ENCODE peak calls at places on chromosomes 1 and 21, in nine cellular contexts. J is iPS DF 6.9; L is CD8-positive, alpha-beta memory T cell; M is AG04450; P is tibial artery; A is upper lobe of right lung; N is CD8-positive, alpha-beta T cell; C is PC-3; B is IMR-90. K is an unnamed sample.

GRCh38 chr21:29753216-29753615 is 186.6 kb downstream of the GRIK1 start:
- DNase-seq in M (no peak), N (no peak), C (no peak), L (no peak), B (no peak), A (no peak), J (no peak), P (no peak), K (no peak)

GRCh38 chr1:32786856-32787255 is 30.3 kb downstream of the YARS1 start:
- DNase-seq in N (no peak), A (no peak), P (no peak), B (no peak), M (no peak), J (no peak), C (peak; percentile 38), L (no peak), K (no peak)

GRCh38 chr1:25257176-25257575 is 9.9 kb upstream of the RSRP1 start:
- DNase-seq in B (peak; percentile 61), C (no peak), J (no peak), A (no peak), L (no peak), P (no peak), M (no peak), N (no peak), K (no peak)

GRCh38 chr1:70528591-70529333 is 117.7 kb downstream of the CTH start:
- DNase-seq in M (no peak), L (no peak), J (peak; percentile 61), P (no peak), C (peak; percentile 56), N (no peak), A (no peak), B (peak; percentile 33), K (no peak)

GRCh38 chr1:24502168-24503002 is at the start of gene RCAN3:
- DNase-seq in B (peak; percentile 75), J (peak; percentile 67), A (peak; percentile 95), M (peak; percentile 15), N (peak; percentile 92), L (peak; percentile 93), P (peak; percentile 77), C (peak; percentile 93), K (peak; percentile 41)

GRCh38 chr1:38029725-38030511 is 16.7 kb downstream of the POU3F1 start:
- DNase-seq in J (no peak), N (peak; percentile 60), C (peak; percentile 83), M (no peak), A (no peak), B (peak; percentile 62), P (no peak), L (no peak), K (no peak)

GRCh38 chr1:65059930-65060538 is 88.0 kb upstream of the AK4 start:
- DNase-seq in A (no peak), J (no peak), M (no peak), B (peak; percentile 61), N (no peak), P (no peak), L (no peak), C (peak; percentile 67), K (no peak)

GRCh38 chr1:222769181-222769580 is 32.2 kb downstream of the FAM177B start:
- DNase-seq in L (no peak), P (no peak), B (no peak), A (no peak), N (no peak), M (no peak), C (no peak), J (no peak), K (no peak)

DNA sequence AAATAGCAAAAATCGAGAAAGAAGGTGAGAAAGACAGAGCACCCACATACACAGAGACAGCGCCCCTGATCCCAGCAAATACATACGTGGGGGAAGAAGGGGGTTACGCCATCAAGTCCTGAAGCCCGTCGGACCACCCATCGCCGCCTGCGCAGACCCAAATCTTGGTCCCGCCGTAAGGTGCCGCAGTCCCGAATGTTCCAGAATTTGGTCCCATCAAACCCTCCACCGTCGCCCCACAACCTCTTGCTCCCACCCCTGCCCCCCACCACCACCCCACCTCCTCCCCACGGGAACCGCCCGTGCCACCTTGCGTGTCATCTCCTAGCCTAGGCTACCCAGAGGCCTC is 71.7 kb downstream of the CD46 start:
- DNase-seq in B (no peak), A (no peak), P (no peak), L (no peak), J (no peak), M (no peak), C (no peak), N (no peak), K (no peak)
- H3K27ac ChIP-seq in B (peak overlapping the region; percentile 28), A (peak overlapping the region; percentile 98), P (peak overlapping the region; percentile 100), L (peak overlapping the region; percentile 78), J (no peak overlapping the region), M (peak overlapping the region; percentile 31), C (no peak overlapping the region), N (peak overlapping the region; percentile 79), K (peak overlapping the region; percentile 100)

GRCh38 chr1:83545450-83545849 is 453.5 kb downstream of the TTLL7 start:
- DNase-seq in C (peak; percentile 16), M (no peak), L (no peak), N (no peak), J (no peak), P (no peak), A (no peak), B (no peak), K (no peak)

GRCh38 chr1:83547903-83548302 is 451.0 kb downstream of the TTLL7 start:
- DNase-seq in J (no peak), N (no peak), B (peak; percentile 2), P (no peak), C (no peak), L (no peak), A (no peak), M (no peak), K (no peak)

GRCh38 chr1:83548311-83548710 is 450.6 kb downstream of the TTLL7 start:
- DNase-seq in J (no peak), A (no peak), L (no peak), P (no peak), M (no peak), N (no peak), C (no peak), B (no peak), K (no peak)

GRCh38 chr1:83546863-83547262 is 452.1 kb downstream of the TTLL7 start:
- DNase-seq in P (no peak), A (no peak), L (no peak), M (no peak), B (no peak), C (no peak), J (no peak), N (no peak), K (no peak)

DNA sequence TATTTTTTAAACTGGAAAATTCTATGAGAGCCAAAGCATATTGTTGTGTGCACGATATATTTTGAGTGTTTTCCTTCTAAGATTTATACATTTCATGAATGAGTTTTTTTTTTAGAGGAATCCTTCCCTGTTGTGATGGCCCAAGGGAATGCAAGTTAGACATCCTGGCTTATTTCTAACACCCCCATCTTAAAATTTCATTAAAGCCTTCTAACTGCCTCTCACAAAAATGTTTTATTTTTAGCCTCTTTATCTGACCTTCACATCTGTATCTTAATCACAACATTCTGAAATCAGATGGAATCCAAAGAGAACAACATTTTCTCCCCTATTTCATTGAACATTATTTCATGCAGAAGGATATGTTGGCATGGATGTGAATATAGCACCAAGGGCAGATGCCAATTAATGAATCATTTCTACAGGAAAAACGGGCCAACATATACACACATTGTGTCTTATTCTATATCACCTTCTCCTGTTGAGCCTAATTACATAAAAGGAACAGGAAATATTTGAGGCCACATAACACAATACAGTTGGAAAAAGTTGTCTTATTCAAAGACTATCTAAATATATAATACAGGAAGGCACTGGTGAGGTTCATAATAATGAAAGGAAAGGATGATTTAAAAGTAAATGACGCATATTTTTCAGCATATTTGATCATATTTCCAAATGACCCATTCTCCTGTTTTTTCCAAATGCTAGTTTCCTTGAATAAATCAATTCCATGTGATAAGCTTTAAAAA is 455.5 kb downstream of the TTLL7 start:
- DNase-seq in A (no peak), J (no peak), B (no peak), M (no peak), P (no peak), C (no peak), L (no peak), N (no peak), K (no peak)
- H3K27ac ChIP-seq in A (no peak overlapping the region), J (no peak overlapping the region), B (no peak overlapping the region), M (no peak overlapping the region), P (no peak overlapping the region), C (no peak overlapping the region), L (no peak overlapping the region), N (no peak overlapping the region), K (no peak overlapping the region)

GRCh38 chr1:201021333-201022177 is 2.0 kb downstream of the KIF21B start:
- DNase-seq in A (no peak), N (no peak), P (no peak), J (no peak), C (no peak), M (no peak), B (no peak), L (peak; percentile 27), K (no peak)

GRCh38 chr1:201022178-201022823 is 1.2 kb downstream of the KIF21B start:
- DNase-seq in L (no peak), M (no peak), C (no peak), B (no peak), P (no peak), J (no peak), N (no peak), A (no peak), K (no peak)

GRCh38 chr1:201023517-201023902 is at the start of gene KIF21B:
- DNase-seq in P (peak; percentile 81), A (peak; percentile 92), M (no peak), J (no peak), C (peak; percentile 52), N (peak; percentile 95), B (no peak), L (peak; percentile 92), K (peak; percentile 58)

GRCh38 chr1:201024251-201024998 is 911 bp upstream of the KIF21B start:
- DNase-seq in J (no peak), P (no peak), M (no peak), N (no peak), B (no peak), A (no peak), C (no peak), L (no peak), K (no peak)

DNA sequence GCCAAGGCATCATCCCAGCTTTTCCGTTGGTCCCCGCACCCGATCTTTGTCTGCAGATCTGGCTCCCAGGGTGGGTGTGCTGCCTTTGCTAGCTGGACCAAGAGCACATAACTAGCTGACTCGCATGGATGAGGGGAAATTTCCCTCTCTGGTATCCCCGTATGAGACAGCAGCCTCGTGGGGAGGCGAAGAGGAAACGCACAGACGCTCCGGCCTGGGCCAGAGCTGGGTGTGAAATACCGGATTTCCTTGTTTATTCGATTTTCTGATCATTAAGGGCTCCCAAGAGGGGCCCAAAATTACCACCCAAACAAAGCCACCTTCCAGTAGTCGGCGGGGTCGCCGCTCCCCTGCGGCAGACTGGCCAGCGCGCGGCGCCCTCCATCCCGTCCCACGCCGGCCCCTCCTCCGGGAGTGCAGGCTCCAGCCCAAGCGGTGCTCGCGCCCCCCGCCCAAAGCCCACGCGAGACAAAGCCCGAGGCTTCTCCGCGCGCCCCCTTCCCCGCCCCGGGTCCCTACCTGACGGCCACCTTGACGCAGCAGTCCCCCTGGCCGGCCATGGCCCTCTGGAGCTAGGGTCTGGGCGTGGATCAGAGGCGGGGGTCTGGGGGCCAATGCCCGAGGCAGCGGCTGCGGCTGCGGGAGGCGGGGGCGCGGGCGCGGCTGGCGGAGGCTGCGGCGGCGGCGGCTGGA is 544 bp downstream of the KIF21B start:
- DNase-seq in N (peak; percentile 65), B (no peak), L (peak; percentile 41), A (no peak), J (no peak), C (no peak), M (no peak), P (no peak), K (no peak)
- H3K27ac ChIP-seq in N (peak overlapping the region; percentile 62), B (no peak overlapping the region), L (peak overlapping the region; percentile 73), A (peak overlapping the region; percentile 60), J (no peak overlapping the region), C (no peak overlapping the region), M (no peak overlapping the region), P (peak overlapping the region; percentile 30), K (peak overlapping the region; percentile 61)

GRCh38 chr1:205772607-205773032 is 2.7 kb downstream of the RAB29 start:
- DNase-seq in N (no peak), C (no peak), A (no peak), B (peak; percentile 67), P (no peak), M (no peak), L (no peak), J (no peak), K (no peak)

GRCh38 chr1:205774277-205775014 is 836 bp downstream of the RAB29 start:
- DNase-seq in P (peak; percentile 72), A (no peak), J (no peak), B (no peak), N (peak; percentile 55), C (no peak), L (peak; percentile 48), M (no peak), K (no peak)

GRCh38 chr1:205775015-205775716 is at the start of gene RAB29:
- DNase-seq in N (peak; percentile 85), M (peak; percentile 46), P (peak; percentile 91), C (peak; percentile 86), J (no peak), B (peak; percentile 77), L (peak; percentile 89), A (peak; percentile 91), K (peak; percentile 54)

GRCh38 chr1:205777994-205778393 is 2.7 kb upstream of the RAB29 start:
- DNase-seq in J (no peak), C (no peak), A (no peak), P (no peak), L (no peak), M (no peak), N (no peak), B (no peak), K (no peak)

GRCh38 chr1:205775717-205776056 is 405 bp upstream of the RAB29 start:
- DNase-seq in M (no peak), P (no peak), B (peak; percentile 33), L (no peak), J (no peak), N (no peak), A (no peak), C (peak; percentile 39), K (no peak)
- H3K27ac ChIP-seq in M (no peak overlapping the region), P (peak overlapping the region; percentile 80), B (no peak overlapping the region), L (peak overlapping the region; percentile 90), J (no peak overlapping the region), N (peak overlapping the region; percentile 86), A (no peak overlapping the region), C (no peak overlapping the region), K (no peak overlapping the region)